ENCODE peak calls at places on chromosomes 16 and 17, in eight cellular contexts. X is upper lobe of right lung; N is NT2/D1; J is ovary; Z is tibial artery; M is A549; A is keratinocyte; Q is CD4-positive, alpha-beta memory T cell. I is an unnamed sample. For H3K4me1, the result is how much of the 10 kb centered on the place peaks cover.

GRCh38 chr16:59432934-59433333 is 698.8 kb upstream of the GOT2 start:
- DNase-seq in Q (no peak), M (no peak), J (no peak), N (no peak), A (no peak), X (no peak), Z (no peak), I (no peak)

GRCh38 chr16:70635356-70636016 is 10.9 kb upstream of the IL34 start:
- DNase-seq in Z (peak), A (no peak), N (peak), X (no peak), J (no peak), Q (no peak), M (no peak), I (no peak)

GRCh38 chr17:42873321-42873720 is 22.3 kb downstream of the AOC3 start:
- DNase-seq in M (no peak), J (no peak), N (no peak), Q (no peak), X (no peak), A (no peak), Z (no peak), I (no peak)

GRCh38 chr17:59479141-59479540 is 86.3 kb upstream of the DHX40 start:
- DNase-seq in M (no peak), X (no peak), A (no peak), Q (no peak), Z (no peak), J (no peak), N (no peak), I (no peak)

GRCh38 chr17:76161619-76162222 is 20.7 kb upstream of the FOXJ1 start:
- DNase-seq in Q (no peak), J (no peak), N (no peak), M (no peak), Z (no peak), X (no peak), A (no peak), I (no peak)

GRCh38 chr17:77882481-77883212 is 75.9 kb upstream of the TNRC6C start:
- DNase-seq in M (peak), N (no peak), X (no peak), Z (peak), A (no peak), J (no peak), Q (peak), I (peak)

GRCh38 chr16:87435399-87436224 is 43.5 kb downstream of the MAP1LC3B start:
- DNase-seq in X (no peak), Z (peak), Q (no peak), N (no peak), J (no peak), M (no peak), A (peak), I (peak)

GRCh38 chr16:66832190-66832589 is 1.4 kb upstream of the NAE1 start:
- DNase-seq in M (no peak), N (no peak), Q (no peak), Z (no peak), A (no peak), J (no peak), X (no peak), I (no peak)

DNA sequence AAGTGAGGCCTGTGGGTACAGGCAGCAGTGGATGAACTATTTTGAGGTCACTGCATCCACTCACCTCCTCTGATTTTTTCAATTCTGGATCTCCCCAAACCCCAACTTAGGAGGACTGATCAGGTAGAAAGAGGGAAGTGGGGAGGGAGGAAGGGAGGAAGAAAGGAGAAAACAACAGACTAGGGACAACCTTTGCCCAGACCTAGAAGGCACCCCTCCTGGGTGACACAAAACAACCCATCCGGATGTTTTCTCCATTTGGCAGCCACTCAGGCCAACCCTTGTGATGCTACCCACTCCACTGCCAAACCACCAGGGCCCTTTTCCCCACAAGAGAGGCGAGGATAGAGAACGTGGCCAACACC is 2.7 kb downstream of the ORMDL3 start:
- DNase-seq in X (no peak), Q (no peak), Z (no peak), J (no peak), N (no peak), A (no peak), M (no peak), I (no peak)
- H3K4me1 ChIP-seq in X (under half), Q (half or more), Z (under half), J (under half), N (under half), A (under half), M (under half), I (under half)

GRCh38 chr17:67833134-67833533 is 7.8 kb downstream of the BPTF start:
- DNase-seq in J (no peak), N (no peak), X (no peak), Q (no peak), Z (no peak), M (no peak), A (no peak), I (no peak)

GRCh38 chr17:67831268-67831667 is 6.0 kb downstream of the BPTF start:
- DNase-seq in X (no peak), M (no peak), A (no peak), J (no peak), Q (no peak), Z (no peak), N (no peak), I (no peak)

GRCh38 chr17:67830440-67830839 is 5.1 kb downstream of the BPTF start:
- DNase-seq in A (no peak), N (no peak), Q (no peak), M (no peak), J (no peak), Z (no peak), X (no peak), I (no peak)

GRCh38 chr17:67824735-67825626 is at the start of gene BPTF:
- DNase-seq in N (peak), Z (peak), M (peak), Q (peak), A (no peak), J (peak), X (peak), I (peak)

DNA sequence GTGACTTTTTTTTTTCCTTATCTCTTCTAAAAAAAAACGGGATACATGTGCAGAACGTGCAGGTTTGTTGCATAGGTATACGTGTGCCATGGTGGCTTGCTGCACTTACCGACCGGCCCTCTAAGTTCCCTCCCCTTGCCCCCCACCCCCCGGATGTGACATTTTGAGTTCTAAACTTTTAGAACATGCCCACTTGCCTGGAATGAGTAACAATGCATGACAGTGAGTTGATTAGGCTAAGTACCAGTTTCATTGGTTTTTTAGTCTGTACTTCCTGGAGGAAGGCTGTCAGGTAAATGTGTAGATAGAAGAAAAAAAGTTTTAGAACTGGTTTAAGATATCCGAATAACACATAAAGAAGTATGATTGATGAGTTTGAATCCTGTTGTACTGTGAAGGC is 4.0 kb downstream of the BPTF start:
- DNase-seq in Z (no peak), N (no peak), A (no peak), J (no peak), X (no peak), Q (peak), M (no peak), I (no peak)
- H3K4me1 ChIP-seq in Z (half or more), N (under half), A (under half), J (under half), X (under half), Q (half or more), M (under half), I (under half)

GRCh38 chr16:22813946-22814325 is at the start of gene HS3ST2:
- DNase-seq in N (peak), M (no peak), X (peak), A (peak), J (no peak), Z (peak), Q (no peak), I (no peak)

GRCh38 chr16:22816475-22816874 is 2.5 kb downstream of the HS3ST2 start:
- DNase-seq in Q (no peak), N (no peak), A (peak), M (peak), J (no peak), X (no peak), Z (no peak), I (no peak)

GRCh38 chr16:22813223-22813945 is 578 bp upstream of the HS3ST2 start:
- DNase-seq in Z (peak), M (no peak), Q (no peak), J (no peak), X (peak), A (peak), N (peak), I (no peak)

GRCh38 chr16:22815863-22816262 is 1.9 kb downstream of the HS3ST2 start:
- DNase-seq in M (no peak), A (no peak), X (no peak), Q (no peak), Z (no peak), N (no peak), J (no peak), I (no peak)

GRCh38 chr16:22814330-22815105 is 556 bp downstream of the HS3ST2 start:
- DNase-seq in M (no peak), J (no peak), X (no peak), N (no peak), A (no peak), Z (peak), Q (no peak), I (no peak)
- H3K4me1 ChIP-seq in M (under half), J (under half), X (under half), N (under half), A (under half), Z (under half), Q (under half), I (under half)

DNA sequence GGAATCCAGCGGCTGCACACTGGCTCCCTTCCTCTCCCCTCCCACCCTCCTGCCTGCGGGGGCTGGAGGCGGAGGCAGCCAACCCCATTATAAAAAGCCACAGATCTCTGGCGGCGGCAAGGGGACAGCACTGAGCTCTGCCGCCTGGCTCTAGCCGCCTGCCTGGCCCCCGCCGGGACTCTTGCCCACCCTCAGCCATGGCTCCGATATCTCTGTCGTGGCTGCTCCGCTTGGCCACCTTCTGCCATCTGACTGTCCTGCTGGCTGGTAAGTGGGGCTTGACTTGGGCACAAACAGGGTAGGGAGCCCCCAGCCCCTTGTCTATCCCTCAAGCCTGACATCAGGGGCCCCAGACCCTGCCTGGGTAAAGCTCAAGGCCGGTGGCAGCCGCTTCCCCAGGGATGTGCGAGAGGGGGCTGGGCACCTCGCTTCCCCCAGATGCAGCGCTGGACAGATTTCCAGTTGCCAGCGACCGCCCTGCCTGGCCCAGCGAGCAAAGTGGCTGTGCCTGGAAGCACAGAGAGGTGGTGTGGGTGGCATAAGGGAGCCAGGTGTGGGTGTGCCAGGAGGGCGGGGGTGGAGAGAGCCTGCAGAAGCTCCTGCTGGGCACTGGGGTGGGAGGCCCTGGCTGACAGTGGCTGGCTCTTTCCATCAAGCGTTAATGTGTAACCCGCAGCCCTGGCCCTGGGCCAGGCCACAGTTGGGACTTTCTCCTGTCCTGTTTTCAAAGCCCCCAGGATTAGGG is at the start of gene CX3CL1:
- DNase-seq in Q (no peak), N (peak), M (no peak), X (peak), Z (peak), A (no peak), J (no peak), I (peak)
- H3K4me1 ChIP-seq in Q (under half), N (under half), M (under half), X (under half), Z (under half), A (under half), J (under half), I (under half)

DNA sequence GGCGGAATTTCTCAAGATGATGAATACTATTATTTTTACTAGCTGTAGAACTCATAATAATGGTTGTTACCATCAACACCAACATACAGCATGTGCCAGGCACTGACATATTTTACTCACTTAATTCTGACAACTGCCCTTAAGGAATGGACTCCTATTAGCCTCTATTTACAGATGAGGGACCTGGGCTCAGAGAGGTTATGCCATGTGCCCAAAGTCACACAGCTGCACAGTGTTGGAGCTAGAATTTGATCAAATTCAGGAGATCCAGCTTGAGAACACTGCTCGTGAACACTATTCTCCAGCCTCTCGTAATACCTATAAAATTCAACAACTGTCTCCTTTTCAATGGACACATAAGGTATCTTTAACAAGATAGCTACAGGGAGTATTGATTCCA is 97.2 kb downstream of the XYLT1 start:
- DNase-seq in N (no peak), J (no peak), Q (no peak), M (no peak), A (no peak), X (no peak), Z (no peak), I (no peak)
- H3K4me1 ChIP-seq in N (under half), J (under half), Q (half or more), M (under half), A (under half), X (under half), Z (under half), I (under half)

GRCh38 chr17:57597531-57598453 is 147.3 kb downstream of the CCDC182 start:
- DNase-seq in A (peak), J (peak), Q (no peak), X (peak), M (peak), N (peak), Z (peak), I (peak)

GRCh38 chr17:57601328-57601727 is 143.8 kb downstream of the CCDC182 start:
- DNase-seq in Q (no peak), N (no peak), A (no peak), Z (no peak), J (no peak), X (peak), M (no peak), I (no peak)

GRCh38 chr17:57602896-57603295 is 142.2 kb downstream of the CCDC182 start:
- DNase-seq in Z (no peak), Q (no peak), N (no peak), A (no peak), X (no peak), M (no peak), J (no peak), I (no peak)

GRCh38 chr17:57599271-57600045 is 145.6 kb downstream of the CCDC182 start:
- DNase-seq in M (no peak), X (peak), J (no peak), Q (peak), Z (no peak), N (no peak), A (no peak), I (no peak)

DNA sequence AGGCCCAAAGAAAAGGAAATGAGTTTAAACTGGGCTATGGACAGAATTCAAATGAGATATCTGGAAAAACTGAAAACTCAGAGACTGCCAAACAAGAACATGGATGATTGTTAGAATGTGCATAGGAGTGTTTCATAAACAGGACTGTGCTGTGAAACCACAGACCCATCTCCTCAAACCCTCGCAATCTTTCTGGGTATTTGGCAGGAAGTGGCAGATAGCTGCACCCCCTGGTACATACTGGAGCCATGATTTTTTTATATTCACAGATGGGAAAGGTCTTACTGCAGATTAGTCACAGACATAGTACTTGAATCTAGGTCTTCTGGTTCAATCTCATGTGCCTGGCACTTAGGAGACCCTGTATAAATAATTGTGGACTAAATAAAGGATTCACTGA is 145.0 kb downstream of the CCDC182 start:
- DNase-seq in A (no peak), N (no peak), M (no peak), Z (no peak), X (no peak), Q (peak), J (no peak), I (no peak)
- H3K4me1 ChIP-seq in A (under half), N (under half), M (under half), Z (under half), X (under half), Q (half or more), J (under half), I (under half)

DNA sequence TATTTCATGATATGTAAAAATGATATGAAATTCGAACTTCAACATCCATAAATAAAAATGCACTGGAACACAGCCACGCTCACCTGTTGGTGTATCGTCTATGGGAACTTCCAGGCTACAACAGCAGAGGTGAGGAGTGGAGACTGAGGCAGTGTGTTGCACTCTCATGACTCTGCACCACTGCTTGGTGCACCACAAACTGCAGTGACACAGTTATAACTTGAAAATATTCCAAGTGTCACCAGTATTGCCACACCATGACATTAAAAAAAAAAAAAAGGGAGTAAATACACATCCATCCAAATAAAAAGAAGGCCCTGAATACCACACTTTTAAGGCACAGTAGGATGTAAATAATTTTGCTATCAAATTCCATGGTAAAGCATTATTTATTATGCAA is 34.4 kb downstream of the GNA13 start:
- DNase-seq in A (no peak), X (no peak), Z (no peak), Q (no peak), M (no peak), J (no peak), N (no peak), I (no peak)
- H3K4me1 ChIP-seq in A (under half), X (half or more), Z (half or more), Q (half or more), M (half or more), J (under half), N (under half), I (under half)

DNA sequence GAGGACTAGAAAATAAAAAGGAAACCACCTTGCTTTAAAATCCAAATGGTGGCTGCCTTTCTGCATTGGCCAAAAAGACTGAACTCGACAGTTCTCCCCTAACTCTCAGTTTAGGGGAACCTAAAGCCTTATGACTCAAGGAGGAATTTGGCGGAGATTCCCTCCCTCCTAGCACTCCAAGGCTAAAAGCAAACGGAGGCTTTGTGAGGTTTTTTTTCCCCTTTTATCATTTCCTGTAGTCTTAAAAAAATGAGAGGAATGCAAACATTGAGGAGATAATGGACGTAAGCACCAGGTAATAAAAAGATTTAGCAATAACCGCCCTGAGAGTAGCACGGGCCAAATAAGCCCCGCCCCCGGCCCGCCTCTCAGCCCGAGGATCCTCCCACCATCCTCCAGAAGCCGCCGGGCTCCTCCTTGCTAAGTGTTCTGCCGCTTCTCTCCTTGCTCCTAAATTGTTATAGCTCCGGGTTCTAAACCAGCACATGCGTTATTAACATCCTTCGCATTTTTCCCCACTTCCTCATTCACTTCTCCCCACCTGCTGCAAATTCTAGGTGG is 5.8 kb upstream of the KIFC3 start:
- DNase-seq in Q (peak), M (peak), A (no peak), N (no peak), Z (peak), J (peak), X (peak), I (peak)
- H3K4me1 ChIP-seq in Q (under half), M (half or more), A (half or more), N (under half), Z (under half), J (under half), X (under half), I (under half)

GRCh38 chr16:50270510-50271147 is 4.3 kb downstream of the ADCY7 start:
- DNase-seq in N (no peak), M (no peak), X (peak), Q (no peak), J (no peak), Z (no peak), A (no peak), I (no peak)
- H3K4me1 ChIP-seq in N (under half), M (under half), X (under half), Q (half or more), J (under half), Z (under half), A (under half), I (under half)

I was measured in uterus.